ENCODE peak calls at places on chromosomes 12 and 14, in eight cellular contexts. P is cardiac muscle cell; D is endodermal cell; F is lower lobe of right lung; C is tibial nerve; M is SJCRH30; T is effector memory CD4-positive, alpha-beta T cell; G is small intestine. K is an unnamed sample. For H3K4me1 and H3K9me3, the result is how much of the 10 kb centered on the place peaks cover.

GRCh38 chr12:132477009-132477702 is 12.8 kb upstream of the FBRSL1 start:
- DNase-seq in P (no peak), D (no peak), F (no peak), C (no peak), M (peak), T (no peak), G (no peak), K (no peak)

GRCh38 chr12:536751-537150 is 77.0 kb downstream of the B4GALNT3 start:
- DNase-seq in P (no peak), D (no peak), F (no peak), C (no peak), M (no peak), T (no peak), G (no peak), K (no peak)

GRCh38 chr14:31449136-31449535 is 8.2 kb downstream of the DTD2 start:
- DNase-seq in P (no peak), D (no peak), F (no peak), C (no peak), M (no peak), T (no peak), G (no peak), K (no peak)

GRCh38 chr14:67650694-67651093 is 23.7 kb downstream of the VTI1B start:
- DNase-seq in P (no peak), D (no peak), F (no peak), C (no peak), M (no peak), T (no peak), G (no peak), K (no peak)

GRCh38 chr12:126747530-126748149 is 1519.3 kb upstream of the TMEM132C start:
- DNase-seq in P (peak), D (peak), F (peak), C (peak), M (peak), T (peak), G (peak), K (no peak)

GRCh38 chr12:47020211-47020821 is 59.1 kb upstream of the PCED1B start:
- DNase-seq in P (no peak), D (no peak), F (no peak), C (no peak), M (no peak), T (no peak), G (no peak), K (no peak)

GRCh38 chr12:128078311-128078851 is 188.6 kb upstream of the TMEM132C start:
- DNase-seq in P (no peak), D (no peak), F (no peak), C (no peak), M (peak), T (no peak), G (no peak), K (no peak)

GRCh38 chr12:27076930-27077329 is 5.4 kb downstream of the C12orf71 start:
- DNase-seq in P (no peak), D (no peak), F (no peak), C (no peak), M (no peak), T (no peak), G (no peak), K (no peak)

GRCh38 chr12:55142896-55143870 is 17.0 kb downstream of the OR9K2 start:
- DNase-seq in P (peak), D (peak), F (no peak), C (peak), M (peak), T (peak), G (peak), K (peak)

GRCh38 chr12:42119085-42119633 is 25.5 kb downstream of the GXYLT1 start:
- DNase-seq in P (no peak), D (no peak), F (no peak), C (no peak), M (no peak), T (no peak), G (no peak), K (no peak)

GRCh38 chr14:55107766-55108554 is 21.1 kb upstream of the LGALS3 start:
- DNase-seq in P (no peak), D (peak), F (peak), C (peak), M (peak), T (peak), G (peak), K (peak)
- H3K4me1 ChIP-seq in P (under half), D (under half), F (half or more), C (half or more), M (under half), T (under half), G (under half), K (under half)

GRCh38 chr12:34334538-34334937 is 312.2 kb downstream of the ALG10 start:
- DNase-seq in P (no peak), D (no peak), F (no peak), C (no peak), M (no peak), T (no peak), G (no peak), K (no peak)
- H3K9me3 ChIP-seq in P (under half), D (under half), F (under half), C (under half), M (under half), T (under half), G (under half), K (under half)

DNA sequence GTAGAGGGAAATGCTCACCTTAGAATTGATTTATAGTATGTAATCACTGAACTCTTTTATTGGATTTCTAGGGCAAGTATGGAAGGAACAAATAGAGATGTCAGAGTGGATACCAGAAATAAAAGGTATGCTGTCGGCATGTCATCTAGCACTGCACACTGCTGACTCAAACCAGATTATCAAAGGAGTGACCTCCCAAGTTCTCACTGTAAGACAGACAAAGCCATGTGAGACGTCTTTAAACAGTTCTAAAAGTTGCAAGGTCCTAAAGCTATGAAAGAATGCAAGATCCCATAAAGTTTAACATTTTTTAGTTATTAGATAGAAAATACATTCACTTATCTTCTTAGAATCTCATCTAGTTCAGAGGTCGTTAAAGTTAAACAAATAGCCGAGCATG is 70.0 kb upstream of the CPM start:
- DNase-seq in P (no peak), D (no peak), F (no peak), C (no peak), M (no peak), T (no peak), G (no peak), K (no peak)
- H3K4me3 ChIP-seq in P (no peak), D (no peak), F (no peak), C (no peak), M (no peak), T (no peak), G (no peak), K (no peak)

GRCh38 chr14:61927015-61927414 is 164.8 kb downstream of the SNAPC1 start:
- DNase-seq in P (no peak), D (no peak), F (no peak), C (no peak), M (no peak), T (no peak), G (no peak), K (no peak)

GRCh38 chr14:61927521-61927920 is 165.3 kb downstream of the SNAPC1 start:
- DNase-seq in P (no peak), D (peak), F (no peak), C (no peak), M (no peak), T (no peak), G (no peak), K (no peak)

GRCh38 chr14:61928300-61928699 is 166.1 kb downstream of the SNAPC1 start:
- DNase-seq in P (no peak), D (no peak), F (no peak), C (no peak), M (no peak), T (no peak), G (no peak), K (no peak)

GRCh38 chr14:61925043-61925442 is 162.8 kb downstream of the SNAPC1 start:
- DNase-seq in P (peak), D (peak), F (no peak), C (no peak), M (no peak), T (no peak), G (no peak), K (no peak)

GRCh38 chr14:61925732-61926445 is 163.7 kb downstream of the SNAPC1 start:
- DNase-seq in P (no peak), D (no peak), F (no peak), C (no peak), M (no peak), T (no peak), G (no peak), K (no peak)
- H3K4me1 ChIP-seq in P (under half), D (under half), F (under half), C (under half), M (under half), T (under half), G (under half), K (under half)

GRCh38 chr12:131075611-131076010 is 121.9 kb downstream of the ADGRD1 start:
- DNase-seq in P (no peak), D (peak), F (no peak), C (no peak), M (no peak), T (no peak), G (no peak), K (no peak)
- H3K9me3 ChIP-seq in P (under half), D (under half), F (under half), C (under half), M (under half), T (under half), G (under half), K (under half)

K was measured in BE2C.